ENCODE peak calls at places on chromosomes 13 and 19, in six cellular contexts. M, C, O, F, W and P are unnamed samples.

GRCh38 chr13:20407759-20408158 is 117.9 kb downstream of the CRYL1 start:
- DNase-seq in M (no peak), C (no peak), O (no peak), F (no peak), W (no peak), P (no peak)

GRCh38 chr13:33057019-33057785 is 41.0 kb downstream of the KL start:
- DNase-seq in M (no peak), C (peak), O (no peak), F (peak), W (peak), P (peak)

GRCh38 chr19:45153339-45154063 is 7.3 kb downstream of the NKPD1 start:
- DNase-seq in M (peak), C (no peak), O (peak), F (peak), W (no peak), P (peak)

GRCh38 chr13:90396266-90396665 is 951.2 kb upstream of the MIR17HG start:
- DNase-seq in M (no peak), C (no peak), O (no peak), F (no peak), W (no peak), P (no peak)

GRCh38 chr19:11530432-11530831 is 1.5 kb upstream of the ECSIT start:
- DNase-seq in M (peak), C (peak), O (peak), F (peak), W (peak), P (peak)

GRCh38 chr13:25335856-25336255 is 34.4 kb downstream of the NUP58 start:
- DNase-seq in M (no peak), C (no peak), O (no peak), F (no peak), W (no peak), P (no peak)

GRCh38 chr19:41321600-41322270 is 11.8 kb downstream of the CCDC97 start:
- DNase-seq in M (peak), C (peak), O (peak), F (peak), W (peak), P (peak)

GRCh38 chr13:97256343-97256783 is 34.2 kb downstream of the MBNL2 start:
- DNase-seq in M (no peak), C (peak), O (no peak), F (peak), W (peak), P (peak)

GRCh38 chr13:21528616-21529015 is 69.5 kb upstream of the ZDHHC20 start:
- DNase-seq in M (no peak), C (no peak), O (no peak), F (no peak), W (no peak), P (no peak)

GRCh38 chr13:46665630-46666482 is 112.9 kb downstream of the LRCH1 start:
- DNase-seq in M (no peak), C (peak), O (no peak), F (no peak), W (peak), P (peak)

GRCh38 chr19:40592170-40592569 is 9.0 kb upstream of the LTBP4 start:
- DNase-seq in M (no peak), C (peak), O (no peak), F (peak), W (peak), P (peak)

GRCh38 chr13:93364166-93364565 is 137.6 kb downstream of the GPC6 start:
- DNase-seq in M (no peak), C (no peak), O (no peak), F (no peak), W (no peak), P (no peak)

GRCh38 chr19:8506402-8506957 is 4.0 kb upstream of the PRAM1 start:
- DNase-seq in M (peak), C (peak), O (no peak), F (peak), W (no peak), P (no peak)

GRCh38 chr13:111269508-111269907 is 50.9 kb upstream of the TEX29 start:
- DNase-seq in M (no peak), C (no peak), O (no peak), F (no peak), W (no peak), P (no peak)

GRCh38 chr13:28586585-28587540 is 72.1 kb upstream of the POMP start:
- DNase-seq in M (no peak), C (no peak), O (no peak), F (no peak), W (no peak), P (no peak)

GRCh38 chr19:17706750-17707181 is 12.5 kb upstream of the MAP1S start:
- DNase-seq in M (peak), C (no peak), O (peak), F (peak), W (peak), P (peak)
- TF ChIP-seq JUN in M (no peak), C (no peak), O (no peak), F (no peak), W (no peak), P (no peak)

GRCh38 chr19:29420065-29420464 is 105.7 kb upstream of the VSTM2B start:
- DNase-seq in M (no peak), C (no peak), O (no peak), F (no peak), W (no peak), P (no peak)
- TF ChIP-seq JUN in M (no peak), C (no peak), O (no peak), F (no peak), W (no peak), P (no peak)

GRCh38 chr13:43991773-43992201 is 112.1 kb downstream of the LACC1 start:
- DNase-seq in M (no peak), C (no peak), O (no peak), F (no peak), W (no peak), P (no peak)
- TF ChIP-seq JUN in M (no peak), C (no peak), O (no peak), F (no peak), W (no peak), P (no peak)

GRCh38 chr19:47701717-47702552 is 11.3 kb upstream of the EHD2 start:
- DNase-seq in M (no peak), C (no peak), O (no peak), F (no peak), W (no peak), P (no peak)

GRCh38 chr19:47697863-47698609 is 15.2 kb upstream of the EHD2 start:
- DNase-seq in M (peak), C (peak), O (peak), F (peak), W (peak), P (peak)

GRCh38 chr19:47698631-47699359 is 14.4 kb upstream of the EHD2 start:
- DNase-seq in M (no peak), C (no peak), O (no peak), F (no peak), W (no peak), P (no peak)

GRCh38 chr19:47700934-47701716 is 12.1 kb upstream of the EHD2 start:
- DNase-seq in M (no peak), C (no peak), O (no peak), F (no peak), W (no peak), P (no peak)

GRCh38 chr19:47699360-47699917 is 13.8 kb upstream of the EHD2 start:
- DNase-seq in M (peak), C (peak), O (peak), F (peak), W (peak), P (peak)
- TF ChIP-seq JUN in M (no peak), C (no peak), O (no peak), F (no peak), W (no peak), P (no peak)

DNA sequence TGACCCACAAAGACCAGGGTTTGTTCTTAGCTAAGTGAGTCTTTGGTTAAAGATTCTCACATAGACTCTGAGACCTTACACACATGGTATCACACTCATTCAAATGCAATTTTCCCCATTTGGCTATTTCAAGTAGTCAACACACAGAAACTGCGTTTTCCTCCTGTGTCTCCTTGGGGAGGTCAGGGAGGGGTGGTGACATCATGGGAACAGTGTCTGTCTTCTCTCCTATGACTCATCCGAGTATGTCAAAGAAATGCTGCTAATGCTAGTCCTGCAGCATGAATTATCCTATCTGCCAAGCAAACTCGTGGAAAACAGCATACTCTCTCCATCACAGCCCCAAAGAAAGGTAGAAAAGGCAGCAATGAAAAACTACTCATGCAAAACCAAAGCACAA is 100.2 kb downstream of the ENOX1 start:
- DNase-seq in M (no peak), C (peak), O (no peak), F (peak), W (peak), P (no peak)
- TF ChIP-seq JUN in M (no peak), C (no peak), O (no peak), F (no peak), W (no peak), P (peak)

GRCh38 chr13:114258589-114258988 is 22.8 kb upstream of the UPF3A start:
- DNase-seq in M (no peak), C (no peak), O (no peak), F (no peak), W (no peak), P (no peak)

GRCh38 chr13:114259974-114260373 is 21.4 kb upstream of the UPF3A start:
- DNase-seq in M (no peak), C (no peak), O (no peak), F (no peak), W (no peak), P (no peak)

GRCh38 chr13:114261328-114261965 is 20.0 kb upstream of the UPF3A start:
- DNase-seq in M (no peak), C (no peak), O (no peak), F (no peak), W (no peak), P (no peak)

GRCh38 chr13:114260818-114261217 is 20.6 kb upstream of the UPF3A start:
- DNase-seq in M (no peak), C (no peak), O (no peak), F (no peak), W (no peak), P (no peak)

GRCh38 chr13:114259374-114259773 is 22.0 kb upstream of the UPF3A start:
- DNase-seq in M (no peak), C (no peak), O (no peak), F (no peak), W (no peak), P (no peak)
- TF ChIP-seq JUN in M (no peak), C (no peak), O (no peak), F (no peak), W (no peak), P (no peak)

GRCh38 chr13:113345486-113345885 is 18.4 kb downstream of the GRTP1 start:
- DNase-seq in M (no peak), C (no peak), O (no peak), F (no peak), W (no peak), P (no peak)

GRCh38 chr13:113342820-113343691 is 20.9 kb downstream of the GRTP1 start:
- DNase-seq in M (no peak), C (no peak), O (no peak), F (no peak), W (no peak), P (no peak)

GRCh38 chr13:113338451-113338850 is 25.5 kb downstream of the GRTP1 start:
- DNase-seq in M (no peak), C (no peak), O (no peak), F (no peak), W (no peak), P (no peak)

GRCh38 chr13:113348591-113348990 is 15.3 kb downstream of the GRTP1 start:
- DNase-seq in M (no peak), C (no peak), O (no peak), F (no peak), W (no peak), P (no peak)

DNA sequence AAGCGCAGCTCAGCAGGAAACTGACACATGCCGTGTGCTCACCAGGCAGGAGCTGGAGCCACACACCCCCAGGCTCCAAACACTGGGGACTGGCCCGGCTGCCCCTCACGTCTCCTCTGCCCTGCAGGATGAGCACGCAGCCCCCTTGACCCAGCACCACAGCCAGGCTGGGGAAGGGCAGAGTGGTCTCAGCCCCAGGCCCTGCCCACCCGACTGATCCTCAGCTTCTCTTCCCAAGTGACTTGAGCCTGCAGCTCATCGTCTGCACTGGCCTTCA is 20.3 kb downstream of the GRTP1 start:
- DNase-seq in M (no peak), C (no peak), O (no peak), F (no peak), W (no peak), P (no peak)
- TF ChIP-seq JUN in M (no peak), C (no peak), O (no peak), F (no peak), W (no peak), P (no peak)

DNA sequence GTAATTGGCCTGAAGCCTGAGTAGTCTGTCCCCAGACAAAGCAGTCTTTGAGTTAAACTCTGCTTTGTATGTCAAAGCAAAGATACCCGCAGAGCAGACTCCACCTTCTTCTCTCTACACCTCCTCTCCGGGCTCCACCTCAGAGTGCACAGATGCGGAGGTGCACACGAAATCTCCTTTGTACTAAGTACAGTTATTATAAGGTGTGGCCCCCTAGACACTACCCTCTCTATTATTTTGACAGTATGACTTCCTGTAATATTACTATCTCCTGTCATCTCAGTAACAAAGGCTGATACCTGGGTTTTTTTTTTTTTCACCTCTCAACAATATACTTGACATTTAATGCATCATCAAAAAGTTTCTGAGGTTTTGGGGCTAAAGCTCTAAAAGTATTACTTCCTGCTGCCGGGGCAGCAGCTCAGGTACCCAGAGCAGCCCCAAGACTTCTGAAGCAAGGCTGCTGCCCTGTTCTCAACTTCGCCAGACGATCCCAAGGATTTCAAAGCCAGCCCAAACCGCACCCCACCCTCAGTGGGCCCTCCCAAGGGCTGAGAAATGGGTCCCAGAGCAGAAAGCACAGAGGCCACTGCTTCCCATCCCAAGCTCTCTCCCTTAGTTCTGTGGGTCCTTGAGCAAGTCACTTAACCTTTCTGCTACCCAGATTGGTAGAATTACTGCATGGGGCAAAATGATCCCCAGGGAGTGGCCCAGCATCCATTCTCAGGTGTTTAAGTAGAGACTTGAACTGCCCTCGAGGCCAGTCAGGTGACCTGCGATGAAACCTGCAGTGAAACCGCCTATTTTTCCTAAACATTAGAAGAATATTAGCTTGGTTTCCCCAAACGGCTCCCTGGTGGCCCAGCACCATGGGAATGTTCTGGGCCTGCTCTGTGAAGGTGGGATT is 180.6 kb downstream of the FOXO1 start:
- DNase-seq in M (no peak), C (no peak), O (no peak), F (no peak), W (no peak), P (no peak)
- TF ChIP-seq JUN in M (no peak), C (no peak), O (no peak), F (no peak), W (no peak), P (no peak)